ENCODE peak calls at places on chromosomes 2 and 18, in six cellular contexts. One of them, this sample, is unnamed.

GRCh38 chr2:36059684-36060083 is 295.9 kb upstream of the CRIM1 start:
- DNase-seq in endothelial cell of umbilical vein: peak; percentile 9
- DNase-seq in neural progenitor cell: no peak
- DNase-seq in A549: no peak
- DNase-seq in right lobe of liver: no peak
- DNase-seq in tibial nerve: no peak
- DNase-seq in this sample: no peak

GRCh38 chr2:170714156-170715061 is 728 bp upstream of the SP5 start:
- DNase-seq in endothelial cell of umbilical vein: no peak
- DNase-seq in neural progenitor cell: peak; percentile 74
- DNase-seq in A549: peak; percentile 6
- DNase-seq in right lobe of liver: peak; percentile 77
- DNase-seq in tibial nerve: peak; percentile 28
- DNase-seq in this sample: peak; percentile 74

GRCh38 chr2:242098445-242099128 is 229.1 kb downstream of the RTP5 start:
- DNase-seq in endothelial cell of umbilical vein: no peak
- DNase-seq in neural progenitor cell: no peak
- DNase-seq in A549: no peak
- DNase-seq in right lobe of liver: no peak
- DNase-seq in tibial nerve: no peak
- DNase-seq in this sample: no peak

GRCh38 chr2:63665806-63666205 is 77.0 kb downstream of the MDH1 start:
- DNase-seq in endothelial cell of umbilical vein: no peak
- DNase-seq in neural progenitor cell: no peak
- DNase-seq in A549: no peak
- DNase-seq in right lobe of liver: no peak
- DNase-seq in tibial nerve: no peak
- DNase-seq in this sample: no peak

GRCh38 chr18:63233334-63233733 is 86.2 kb downstream of the BCL2 start:
- DNase-seq in endothelial cell of umbilical vein: no peak
- DNase-seq in neural progenitor cell: no peak
- DNase-seq in A549: no peak
- DNase-seq in right lobe of liver: no peak
- DNase-seq in tibial nerve: no peak
- DNase-seq in this sample: no peak

GRCh38 chr2:61853086-61853847 is 593 bp downstream of the FAM161A start:
- DNase-seq in endothelial cell of umbilical vein: no peak
- DNase-seq in neural progenitor cell: peak; percentile 41
- DNase-seq in A549: peak; percentile 77
- DNase-seq in right lobe of liver: no peak
- DNase-seq in tibial nerve: peak; percentile 45
- DNase-seq in this sample: peak; percentile 32

GRCh38 chr2:74893332-74893731 is 59.4 kb downstream of the HK2 start:
- DNase-seq in endothelial cell of umbilical vein: peak; percentile 82
- DNase-seq in neural progenitor cell: no peak
- DNase-seq in A549: peak; percentile 31
- DNase-seq in right lobe of liver: no peak
- DNase-seq in tibial nerve: no peak
- DNase-seq in this sample: no peak

GRCh38 chr2:181234429-181235410 is 222.5 kb upstream of the ITGA4 start:
- DNase-seq in endothelial cell of umbilical vein: no peak
- DNase-seq in neural progenitor cell: no peak
- DNase-seq in A549: no peak
- DNase-seq in right lobe of liver: no peak
- DNase-seq in tibial nerve: no peak
- DNase-seq in this sample: no peak

GRCh38 chr2:105789745-105790466 is 45.2 kb downstream of the NCK2 start:
- DNase-seq in endothelial cell of umbilical vein: peak; percentile 79
- DNase-seq in neural progenitor cell: no peak
- DNase-seq in A549: no peak
- DNase-seq in right lobe of liver: no peak
- DNase-seq in tibial nerve: no peak
- DNase-seq in this sample: no peak

GRCh38 chr2:238433941-238434845 is 7.5 kb downstream of the ASB1 start:
- DNase-seq in endothelial cell of umbilical vein: no peak
- DNase-seq in neural progenitor cell: no peak
- DNase-seq in A549: no peak
- DNase-seq in right lobe of liver: no peak
- DNase-seq in tibial nerve: no peak
- DNase-seq in this sample: no peak

GRCh38 chr2:210756821-210757220 is 200.4 kb downstream of the CPS1 start:
- DNase-seq in endothelial cell of umbilical vein: no peak
- DNase-seq in neural progenitor cell: no peak
- DNase-seq in A549: no peak
- DNase-seq in right lobe of liver: no peak
- DNase-seq in tibial nerve: no peak
- DNase-seq in this sample: no peak

GRCh38 chr2:69012310-69013122 is 463 bp upstream of the ANTXR1 start:
- DNase-seq in endothelial cell of umbilical vein: peak; percentile 56
- DNase-seq in neural progenitor cell: peak; percentile 3
- DNase-seq in A549: peak; percentile 85
- DNase-seq in right lobe of liver: peak; percentile 54
- DNase-seq in tibial nerve: peak; percentile 55
- DNase-seq in this sample: peak; percentile 74

GRCh38 chr2:125559186-125559585 is 1096.8 kb upstream of the GYPC start:
- DNase-seq in endothelial cell of umbilical vein: no peak
- DNase-seq in neural progenitor cell: no peak
- DNase-seq in A549: no peak
- DNase-seq in right lobe of liver: no peak
- DNase-seq in tibial nerve: no peak
- DNase-seq in this sample: no peak

GRCh38 chr2:226446406-226447001 is 353.1 kb downstream of the IRS1 start:
- DNase-seq in endothelial cell of umbilical vein: no peak
- DNase-seq in neural progenitor cell: no peak
- DNase-seq in A549: no peak
- DNase-seq in right lobe of liver: no peak
- DNase-seq in tibial nerve: no peak
- DNase-seq in this sample: no peak

GRCh38 chr2:47844162-47844561 is 61.2 kb downstream of the MSH6 start:
- DNase-seq in endothelial cell of umbilical vein: no peak
- DNase-seq in neural progenitor cell: no peak
- DNase-seq in A549: no peak
- DNase-seq in right lobe of liver: no peak
- DNase-seq in tibial nerve: no peak
- DNase-seq in this sample: no peak

GRCh38 chr2:20224716-20225293 is at the start of gene SDC1:
- DNase-seq in endothelial cell of umbilical vein: peak; percentile 47
- DNase-seq in neural progenitor cell: peak; percentile 84
- DNase-seq in A549: peak; percentile 82
- DNase-seq in right lobe of liver: peak; percentile 92
- DNase-seq in tibial nerve: no peak
- DNase-seq in this sample: peak; percentile 79

GRCh38 chr2:217948897-217949296 is 53.9 kb downstream of the TNS1 start:
- DNase-seq in endothelial cell of umbilical vein: no peak
- DNase-seq in neural progenitor cell: no peak
- DNase-seq in A549: no peak
- DNase-seq in right lobe of liver: no peak
- DNase-seq in tibial nerve: no peak
- DNase-seq in this sample: no peak

GRCh38 chr2:47297767-47298401 is 105.1 kb upstream of the MSH2 start:
- DNase-seq in endothelial cell of umbilical vein: no peak
- DNase-seq in neural progenitor cell: no peak
- DNase-seq in A549: no peak
- DNase-seq in right lobe of liver: no peak
- DNase-seq in tibial nerve: no peak
- DNase-seq in this sample: no peak

GRCh38 chr2:134173338-134174016 is 80.4 kb upstream of the MGAT5 start:
- DNase-seq in endothelial cell of umbilical vein: no peak
- DNase-seq in neural progenitor cell: no peak
- DNase-seq in A549: no peak
- DNase-seq in right lobe of liver: no peak
- DNase-seq in tibial nerve: no peak
- DNase-seq in this sample: peak; percentile 84

DNA sequence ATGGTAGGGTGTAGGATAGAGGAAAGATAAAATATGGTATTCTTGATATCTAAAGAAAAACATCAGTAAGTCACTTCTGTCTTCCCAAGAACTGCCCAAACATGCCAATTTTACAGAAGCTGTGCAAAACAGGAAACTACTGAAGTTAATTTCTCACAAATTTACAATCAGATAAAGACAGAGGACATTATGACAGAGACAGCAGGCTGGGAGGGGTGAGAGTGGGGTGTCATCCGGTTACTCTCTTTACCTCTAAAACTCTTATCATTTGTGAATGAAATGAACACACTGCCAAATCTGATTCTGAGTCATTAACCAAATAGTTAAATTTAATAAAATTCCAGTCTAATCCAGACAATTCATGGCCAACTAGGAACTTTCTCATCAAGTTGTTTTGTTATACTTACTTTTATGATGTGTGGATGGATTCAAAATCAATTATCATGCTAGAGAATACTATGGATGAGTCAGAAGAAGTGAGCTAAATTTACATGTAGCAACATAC is 323.2 kb upstream of the MEX3C start:
- DNase-seq in endothelial cell of umbilical vein: no peak
- DNase-seq in neural progenitor cell: no peak
- DNase-seq in A549: no peak
- DNase-seq in right lobe of liver: no peak
- DNase-seq in tibial nerve: no peak
- DNase-seq in this sample: no peak
- TF ChIP-seq CTCF in endothelial cell of umbilical vein: no peak
- TF ChIP-seq CTCF in neural progenitor cell: no peak
- TF ChIP-seq CTCF in A549: no peak
- TF ChIP-seq CTCF in right lobe of liver: no peak
- TF ChIP-seq CTCF in tibial nerve: no peak
- TF ChIP-seq CTCF in this sample: no peak

DNA sequence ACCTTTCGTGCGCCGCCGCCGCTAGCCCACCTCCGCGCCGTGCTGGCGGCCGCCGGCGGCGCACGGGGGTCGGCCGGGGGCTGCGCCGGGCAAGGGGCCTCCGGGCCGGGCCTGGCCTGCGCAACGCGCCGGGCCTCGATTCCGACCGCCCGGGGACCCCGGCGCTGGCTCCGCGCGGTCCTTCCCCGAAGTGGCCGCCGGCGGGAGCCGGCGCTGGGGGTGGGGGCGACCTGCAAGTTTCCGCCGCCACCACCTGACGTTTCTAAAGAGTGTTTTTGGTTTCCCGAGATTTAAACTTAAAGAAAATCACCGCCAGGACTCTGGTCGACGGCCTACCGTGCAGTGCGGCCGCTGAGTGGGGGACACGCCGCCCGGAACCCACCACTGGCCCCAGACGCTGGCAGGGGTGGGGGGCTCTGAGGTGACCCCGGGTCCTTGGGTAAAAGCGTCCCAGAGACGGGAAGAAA is 3.8 kb upstream of the GATA6 start:
- DNase-seq in endothelial cell of umbilical vein: no peak
- DNase-seq in neural progenitor cell: peak; percentile 77
- DNase-seq in A549: no peak
- DNase-seq in right lobe of liver: no peak
- DNase-seq in tibial nerve: no peak
- DNase-seq in this sample: no peak
- H3K4me3 ChIP-seq in endothelial cell of umbilical vein: no peak overlapping the region
- H3K4me3 ChIP-seq in neural progenitor cell: peak overlapping the region; percentile 43
- H3K4me3 ChIP-seq in A549: no peak overlapping the region
- H3K4me3 ChIP-seq in right lobe of liver: peak overlapping the region; percentile 50
- H3K4me3 ChIP-seq in tibial nerve: no peak overlapping the region
- H3K4me3 ChIP-seq in this sample: peak overlapping the region; percentile 12

GRCh38 chr2:25590921-25591505 is 82.4 kb downstream of the DTNB start:
- DNase-seq in endothelial cell of umbilical vein: no peak
- DNase-seq in neural progenitor cell: peak; percentile 26
- DNase-seq in A549: no peak
- DNase-seq in right lobe of liver: no peak
- DNase-seq in tibial nerve: no peak
- DNase-seq in this sample: no peak

GRCh38 chr2:25586726-25587144 is 86.6 kb downstream of the DTNB start:
- DNase-seq in endothelial cell of umbilical vein: peak; percentile 34
- DNase-seq in neural progenitor cell: peak; percentile 12
- DNase-seq in A549: no peak
- DNase-seq in right lobe of liver: no peak
- DNase-seq in tibial nerve: no peak
- DNase-seq in this sample: no peak

GRCh38 chr2:25587361-25587760 is 86.0 kb downstream of the DTNB start:
- DNase-seq in endothelial cell of umbilical vein: peak; percentile 55
- DNase-seq in neural progenitor cell: no peak
- DNase-seq in A549: no peak
- DNase-seq in right lobe of liver: no peak
- DNase-seq in tibial nerve: no peak
- DNase-seq in this sample: no peak

GRCh38 chr2:25588576-25588975 is 84.8 kb downstream of the DTNB start:
- DNase-seq in endothelial cell of umbilical vein: no peak
- DNase-seq in neural progenitor cell: no peak
- DNase-seq in A549: no peak
- DNase-seq in right lobe of liver: no peak
- DNase-seq in tibial nerve: no peak
- DNase-seq in this sample: no peak

DNA sequence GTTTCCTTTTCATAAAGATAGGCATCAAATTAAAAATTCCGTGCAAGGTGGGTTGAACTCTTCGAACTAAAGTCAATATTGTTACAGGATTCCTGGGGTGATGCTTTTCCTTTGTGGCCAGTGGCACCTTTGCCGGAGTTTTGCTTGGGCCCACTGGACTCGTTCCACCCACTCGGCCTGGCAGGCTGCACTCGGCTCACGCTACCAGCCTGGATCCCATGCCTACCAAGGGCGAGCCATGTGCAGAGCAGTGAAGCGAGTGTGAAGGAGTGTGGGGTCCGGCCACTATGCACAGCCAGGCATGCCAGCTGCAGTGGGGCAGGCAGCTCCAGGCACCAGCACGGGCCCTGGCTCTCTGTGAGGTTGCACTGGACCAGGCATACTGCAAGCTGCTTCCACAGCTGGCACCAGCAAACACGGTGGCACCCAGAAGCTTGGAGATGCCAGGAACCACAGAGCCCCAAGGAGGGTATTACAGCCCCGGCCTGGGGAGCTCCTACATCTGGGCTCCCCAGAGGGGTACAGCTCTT is 83.6 kb downstream of the DTNB start:
- DNase-seq in endothelial cell of umbilical vein: no peak
- DNase-seq in neural progenitor cell: no peak
- DNase-seq in A549: no peak
- DNase-seq in right lobe of liver: no peak
- DNase-seq in tibial nerve: no peak
- DNase-seq in this sample: no peak
- H3K4me1 ChIP-seq in endothelial cell of umbilical vein: peaks cover 11% of the 10 kb centered on the region
- H3K4me1 ChIP-seq in neural progenitor cell: peaks cover 19% of the 10 kb centered on the region
- H3K4me1 ChIP-seq in A549: peaks cover 11% of the 10 kb centered on the region
- H3K4me1 ChIP-seq in right lobe of liver: no peaks in the 10 kb centered on the region
- H3K4me1 ChIP-seq in tibial nerve: no peaks in the 10 kb centered on the region
- H3K4me1 ChIP-seq in this sample: no peaks in the 10 kb centered on the region

DNA sequence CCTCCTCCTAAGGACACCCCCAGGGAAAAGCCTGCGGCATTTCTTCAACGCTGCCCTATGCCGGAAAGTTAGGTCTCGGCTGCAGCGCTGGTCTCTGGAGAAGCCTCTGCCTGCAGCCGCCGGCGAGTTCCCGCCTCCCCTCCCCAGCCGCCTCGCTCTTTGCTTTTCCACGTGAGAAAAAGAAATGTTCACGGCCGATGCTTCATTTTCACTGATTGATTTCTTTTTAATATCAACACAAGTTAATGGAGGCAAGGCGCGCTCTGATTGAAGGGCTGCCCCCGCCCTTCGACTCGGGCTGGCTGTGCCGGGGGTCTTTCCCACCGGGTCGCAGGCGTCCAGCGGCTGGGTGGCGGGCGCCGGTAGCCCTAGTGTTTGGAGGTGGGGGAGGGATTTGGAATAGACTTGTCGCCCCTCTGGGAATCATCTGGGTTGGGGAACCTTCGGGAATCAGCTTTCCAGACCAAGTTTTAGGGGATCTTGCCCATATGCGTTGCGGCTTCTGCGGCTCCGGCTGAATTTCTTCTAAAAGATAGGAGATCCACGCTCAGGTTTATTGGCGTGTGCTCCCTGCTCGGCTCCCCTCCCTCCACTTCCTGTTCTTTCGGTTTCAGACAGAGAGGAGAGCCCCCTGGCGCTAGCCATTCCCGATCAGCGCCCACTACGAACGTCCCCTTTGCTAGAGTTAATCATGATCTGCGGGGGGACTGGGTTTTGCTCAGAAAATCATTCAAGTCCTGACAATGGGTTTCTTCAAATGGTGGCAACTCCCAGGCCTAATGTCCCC is 4.1 kb downstream of the NRP2 start:
- DNase-seq in endothelial cell of umbilical vein: peak; percentile 51
- DNase-seq in neural progenitor cell: peak; percentile 59
- DNase-seq in A549: no peak
- DNase-seq in right lobe of liver: no peak
- DNase-seq in tibial nerve: no peak
- DNase-seq in this sample: no peak
- TF ChIP-seq CTCF in endothelial cell of umbilical vein: peak; percentile 41
- TF ChIP-seq CTCF in neural progenitor cell: peak; percentile 42
- TF ChIP-seq CTCF in A549: no peak
- TF ChIP-seq CTCF in right lobe of liver: no peak
- TF ChIP-seq CTCF in tibial nerve: no peak
- TF ChIP-seq CTCF in this sample: no peak

This sample was measured in mucosa of descending colon.